ENCODE peak calls at places on chromosomes 13 and 19, in eight cellular contexts. C is right cardiac atrium; Q is posterior cingulate gyrus; E is activated CD4-positive, alpha-beta T cell treated with anti-CD3 and anti-CD28 coated beads for 48 hours; Y is pancreas; L is OCI-LY7; A is body of pancreas; R is mesenchymal stem cell. D is an unnamed sample.

GRCh38 chr13:51806571-51806970 is 2.6 kb upstream of the DHRS12 start:
- DNase-seq in E (no peak), C (no peak), R (peak; percentile 50), Y (peak; percentile 87), L (peak; percentile 55), Q (no peak), A (peak; percentile 87), D (no peak)

GRCh38 chr13:73835138-73835721 is 299.0 kb downstream of the KLF12 start:
- DNase-seq in Q (no peak), C (no peak), A (no peak), Y (no peak), E (no peak), R (peak; percentile 61), L (peak; percentile 73), D (peak; percentile 46)

GRCh38 chr13:107364658-107365057 is 796.7 kb upstream of the ARGLU1 start:
- DNase-seq in C (no peak), Y (no peak), L (no peak), E (no peak), R (no peak), Q (no peak), A (no peak), D (no peak)

GRCh38 chr13:95180513-95181245 is 120.6 kb downstream of the ABCC4 start:
- DNase-seq in R (peak; percentile 32), E (no peak), Q (no peak), Y (no peak), C (no peak), A (peak; percentile 23), L (no peak), D (no peak)

GRCh38 chr19:15448778-15449619 is 757 bp downstream of the WIZ start:
- DNase-seq in E (no peak), C (peak; percentile 77), Q (peak; percentile 70), L (peak; percentile 27), A (peak; percentile 31), R (peak; percentile 34), Y (no peak), D (peak; percentile 43)

GRCh38 chr13:79604752-79605151 is 123.8 kb downstream of the NDFIP2 start:
- DNase-seq in Y (no peak), C (no peak), Q (no peak), L (no peak), A (no peak), E (no peak), R (peak; percentile 8), D (no peak)

GRCh38 chr19:18117692-18118378 is 20.3 kb downstream of the MAST3 start:
- DNase-seq in Q (peak; percentile 96), E (peak; percentile 94), C (peak; percentile 97), A (peak; percentile 95), R (peak; percentile 80), Y (peak; percentile 90), L (peak; percentile 93), D (peak; percentile 87)

GRCh38 chr19:17327654-17328516 is 6.8 kb downstream of the ANO8 start:
- DNase-seq in L (no peak), Q (no peak), C (peak; percentile 80), E (peak; percentile 65), Y (peak; percentile 63), A (peak; percentile 77), R (peak; percentile 87), D (peak; percentile 68)

GRCh38 chr13:114200673-114201005 is 21.6 kb downstream of the CFAP97D2 start:
- DNase-seq in Q (no peak), L (no peak), E (no peak), Y (no peak), C (no peak), A (no peak), R (no peak), D (no peak)

GRCh38 chr13:69706807-69707206 is 400.8 kb upstream of the ATXN8OS start:
- DNase-seq in Q (no peak), C (no peak), R (no peak), Y (no peak), L (no peak), E (no peak), A (no peak), D (no peak)

GRCh38 chr19:18117364-18117691 is 19.8 kb downstream of the MAST3 start:
- DNase-seq in Y (no peak), Q (no peak), A (no peak), L (no peak), E (no peak), C (no peak), R (no peak), D (no peak)

GRCh38 chr13:20991741-20992520 is 69.5 kb downstream of the LATS2 start:
- DNase-seq in Y (no peak), L (no peak), C (no peak), A (no peak), R (no peak), Q (no peak), E (no peak), D (no peak)

GRCh38 chr13:99829593-99830239 is 141.9 kb downstream of the ZIC5 start:
- DNase-seq in C (no peak), L (no peak), Q (no peak), R (no peak), Y (no peak), A (peak; percentile 13), E (no peak), D (peak; percentile 27)

GRCh38 chr13:51444922-51445321 is 7.9 kb downstream of the INTS6 start:
- DNase-seq in A (no peak), E (no peak), R (peak; percentile 55), L (no peak), Q (no peak), C (no peak), Y (no peak), D (no peak)

GRCh38 chr19:49107625-49108459 is 6.3 kb upstream of the LIN7B start:
- DNase-seq in A (no peak), E (no peak), Q (no peak), Y (no peak), L (no peak), R (no peak), C (peak; percentile 55), D (no peak)

GRCh38 chr19:56101746-56102535 is 19.2 kb downstream of the ZNF787 start:
- DNase-seq in L (no peak), R (no peak), E (no peak), C (peak; percentile 37), A (no peak), Y (no peak), Q (no peak), D (no peak)

GRCh38 chr13:74576504-74576903 is 442.3 kb upstream of the KLF12 start:
- DNase-seq in R (no peak), A (no peak), Q (no peak), C (no peak), L (no peak), E (no peak), Y (no peak), D (no peak)

GRCh38 chr13:85853161-85853894 is 54.1 kb upstream of the SLITRK6 start:
- DNase-seq in A (no peak), Q (no peak), R (no peak), Y (no peak), L (no peak), C (no peak), E (no peak), D (no peak)

GRCh38 chr13:20969182-20969581 is 66.6 kb upstream of the XPO4 start:
- DNase-seq in R (peak; percentile 34), E (no peak), Y (no peak), Q (no peak), L (no peak), A (no peak), C (no peak), D (no peak)

GRCh38 chr19:1401138-1401888 is at the start of gene GAMT:
- DNase-seq in C (peak; percentile 82), L (peak; percentile 62), R (peak; percentile 36), Q (peak; percentile 85), E (peak; percentile 62), Y (no peak), A (peak; percentile 72), D (peak; percentile 64)

GRCh38 chr19:41530761-41531301 is 45.1 kb upstream of the CEACAM21 start:
- DNase-seq in C (no peak), A (no peak), Y (no peak), L (no peak), R (peak; percentile 10), E (no peak), Q (no peak), D (no peak)

GRCh38 chr13:107824636-107825035 is 390.7 kb downstream of the LIG4 start:
- DNase-seq in R (no peak), C (no peak), L (no peak), A (no peak), E (no peak), Y (no peak), Q (no peak), D (no peak)

GRCh38 chr13:30364876-30365275 is 57.4 kb upstream of the UBE2L5 start:
- DNase-seq in Q (no peak), R (peak; percentile 47), C (no peak), Y (no peak), A (no peak), E (no peak), L (no peak), D (no peak)

GRCh38 chr13:58406545-58406944 is 775.0 kb downstream of the PCDH17 start:
- DNase-seq in Y (no peak), C (no peak), A (no peak), Q (no peak), R (no peak), E (no peak), L (no peak), D (no peak)

GRCh38 chr13:43305416-43305815 is 282.0 kb downstream of the DNAJC15 start:
- DNase-seq in E (no peak), Q (no peak), A (no peak), C (no peak), L (no peak), Y (no peak), R (no peak), D (peak; percentile 14)

GRCh38 chr19:45391346-45391745 is 13.5 kb downstream of the PPP1R13L start:
- DNase-seq in Y (no peak), E (no peak), Q (no peak), A (no peak), L (peak; percentile 44), C (no peak), R (peak; percentile 33), D (no peak)

GRCh38 chr19:12864143-12864542 is 17.1 kb downstream of the DNASE2 start:
- DNase-seq in A (no peak), Q (no peak), R (no peak), C (no peak), L (no peak), Y (no peak), E (no peak), D (no peak)

GRCh38 chr13:93861818-93862217 is 617.7 kb downstream of the DCT start:
- DNase-seq in L (no peak), Q (no peak), A (no peak), R (peak; percentile 92), E (no peak), Y (no peak), C (peak; percentile 49), D (no peak)

GRCh38 chr13:100668408-100668807 is 6.2 kb downstream of the TMTC4 start:
- DNase-seq in R (no peak), L (no peak), Q (no peak), A (no peak), Y (no peak), E (no peak), C (no peak), D (no peak)

GRCh38 chr13:41785402-41786142 is 175.3 kb downstream of the VWA8 start:
- DNase-seq in L (no peak), Q (no peak), R (peak; percentile 64), C (no peak), E (no peak), A (no peak), Y (no peak), D (no peak)

GRCh38 chr19:18865973-18866799 is 29.8 kb downstream of the CERS1 start:
- DNase-seq in C (peak; percentile 89), R (peak; percentile 54), Y (no peak), Q (peak; percentile 92), E (peak; percentile 75), L (peak; percentile 70), A (peak; percentile 62), D (peak; percentile 91)

GRCh38 chr19:11984986-11985385 is 20.1 kb downstream of the ZNF763 start:
- DNase-seq in E (peak; percentile 40), R (no peak), Y (no peak), L (peak; percentile 88), C (no peak), Q (no peak), A (no peak), D (peak; percentile 30)

GRCh38 chr13:99122171-99122570 is 78.5 kb upstream of the UBAC2 start:
- DNase-seq in Q (no peak), E (no peak), A (no peak), L (no peak), C (no peak), Y (no peak), R (no peak), D (no peak)

D was measured in retina.